ENCODE peak calls at places on chromosomes 3 and 15, in five cellular contexts. W, K, N, D and C are unnamed samples.

GRCh38 chr3:171977860-171978259 is 61.5 kb upstream of the FNDC3B start:
- DNase-seq in K (no peak), N (no peak), W (peak), D (no peak), C (no peak)

GRCh38 chr15:71218272-71218805 is 103.1 kb downstream of the THSD4 start:
- DNase-seq in W (no peak), N (peak), K (no peak), D (no peak), C (peak)

GRCh38 chr3:173465112-173465511 is 67.6 kb downstream of the NLGN1 start:
- DNase-seq in D (peak), K (no peak), N (peak), W (no peak), C (peak)

GRCh38 chr3:124258057-124258500 is 266.2 kb upstream of the ROPN1 start:
- DNase-seq in W (no peak), K (peak), N (peak), D (no peak), C (no peak)

GRCh38 chr3:138974467-138974866 is 27.4 kb downstream of the FOXL2NB start:
- DNase-seq in K (no peak), D (peak), N (no peak), W (no peak), C (peak)

GRCh38 chr15:62083168-62084154 is 16.7 kb downstream of the C2CD4A start:
- DNase-seq in D (no peak), N (no peak), K (no peak), W (no peak), C (no peak)

GRCh38 chr3:113186566-113186965 is 24.8 kb upstream of the BOC start:
- DNase-seq in D (no peak), N (no peak), W (no peak), K (no peak), C (no peak)

GRCh38 chr3:197353867-197354180 is 55.4 kb upstream of the DLG1 start:
- DNase-seq in W (no peak), K (no peak), N (peak), D (no peak), C (peak)

GRCh38 chr3:164049836-164050235 is 1028.5 kb downstream of the SI start:
- DNase-seq in D (no peak), K (no peak), N (no peak), W (no peak), C (no peak)

GRCh38 chr3:53082736-53083135 is 36.9 kb upstream of the SFMBT1 start:
- DNase-seq in K (no peak), D (no peak), W (no peak), N (no peak), C (no peak)

GRCh38 chr3:32303051-32303786 is 64.7 kb downstream of the CMTM8 start:
- DNase-seq in N (peak), W (no peak), K (no peak), D (no peak), C (peak)

GRCh38 chr15:39887211-39887610 is 32.9 kb downstream of the GPR176 start:
- DNase-seq in W (no peak), N (no peak), K (no peak), D (no peak), C (no peak)

GRCh38 chr3:57227930-57228733 is 603 bp downstream of the APPL1 start:
- DNase-seq in W (no peak), D (peak), K (peak), N (peak), C (peak)

GRCh38 chr15:52337198-52337853 is 41.7 kb upstream of the MYO5C start:
- DNase-seq in D (peak), K (no peak), N (peak), W (no peak), C (peak)

GRCh38 chr3:52291508-52292181 is 4.0 kb downstream of the GLYCTK start:
- DNase-seq in W (no peak), D (peak), N (no peak), K (peak), C (peak)

GRCh38 chr15:52255935-52256334 is 39.7 kb downstream of the MYO5C start:
- DNase-seq in K (no peak), W (no peak), D (no peak), N (no peak), C (no peak)

GRCh38 chr15:48486228-48486627 is 155.0 kb downstream of the DUT start:
- DNase-seq in K (no peak), W (no peak), N (no peak), D (no peak), C (peak)

GRCh38 chr3:8371955-8372600 is 129.5 kb upstream of the LMCD1 start:
- DNase-seq in N (peak), K (no peak), D (no peak), W (no peak), C (no peak)

GRCh38 chr3:113431811-113432210 is 9.5 kb downstream of the CFAP44 start:
- DNase-seq in D (no peak), N (peak), W (no peak), K (no peak), C (no peak)

GRCh38 chr3:38655708-38656300 is 6.3 kb upstream of the SCN5A start:
- DNase-seq in W (no peak), D (peak), K (no peak), N (peak), C (peak)

GRCh38 chr15:48925714-48926223 is 38.0 kb downstream of the SHC4 start:
- DNase-seq in K (no peak), D (peak), N (peak), W (peak), C (peak)

GRCh38 chr3:72458365-72458764 is 389.9 kb downstream of the SHQ1 start:
- DNase-seq in K (no peak), D (peak), N (no peak), W (no peak), C (no peak)

GRCh38 chr3:100165926-100166550 is 51.7 kb upstream of the FILIP1L start:
- DNase-seq in D (no peak), N (no peak), K (no peak), W (no peak), C (no peak)

GRCh38 chr15:73912030-73912596 is 14.1 kb upstream of the LOXL1 start:
- DNase-seq in K (no peak), D (no peak), W (no peak), N (no peak), C (no peak)

GRCh38 chr15:100771745-100772144 is 107.9 kb upstream of the ALDH1A3 start:
- DNase-seq in N (no peak), K (no peak), W (no peak), D (no peak), C (no peak)

GRCh38 chr3:48057521-48057920 is 41.3 kb upstream of the MAP4 start:
- DNase-seq in N (no peak), W (no peak), D (no peak), K (no peak), C (peak)

GRCh38 chr3:179037361-179037760 is 34.2 kb downstream of the ZMAT3 start:
- DNase-seq in K (no peak), D (no peak), N (peak), W (no peak), C (peak)

GRCh38 chr15:96042734-96043224 is 287.7 kb upstream of the NR2F2 start:
- DNase-seq in N (no peak), D (no peak), K (no peak), W (peak), C (peak)

GRCh38 chr15:64237677-64238076 is 74.9 kb upstream of the PPIB start:
- DNase-seq in W (no peak), D (no peak), K (no peak), N (no peak), C (no peak)

GRCh38 chr3:182465301-182466185 is 327.8 kb upstream of the ATP11B start:
- DNase-seq in D (peak), N (no peak), K (no peak), W (no peak), C (no peak)

GRCh38 chr3:112775011-112775742 is 71.5 kb downstream of the CD200R1L start:
- DNase-seq in D (peak), N (peak), W (no peak), K (no peak), C (peak)

GRCh38 chr3:111112913-111113312 is 41.3 kb downstream of the NECTIN3 start:
- DNase-seq in W (no peak), D (no peak), N (peak), K (no peak), C (peak)

GRCh38 chr3:111103807-111104206 is 32.2 kb downstream of the NECTIN3 start:
- DNase-seq in K (no peak), D (peak), W (no peak), N (no peak), C (no peak)

GRCh38 chr3:111106993-111107392 is 35.4 kb downstream of the NECTIN3 start:
- DNase-seq in D (peak), W (no peak), N (peak), K (no peak), C (no peak)
- H3K4me3 ChIP-seq in D (no peak), W (no peak), N (no peak), K (no peak), C (no peak)

GRCh38 chr3:128407247-128407646 is 59.4 kb downstream of the DNAJB8 start:
- DNase-seq in K (no peak), N (no peak), W (no peak), D (no peak), C (no peak)

GRCh38 chr3:128407986-128408692 is 58.6 kb downstream of the DNAJB8 start:
- DNase-seq in W (no peak), N (no peak), D (no peak), K (no peak), C (no peak)

GRCh38 chr3:128410669-128411573 is 55.8 kb downstream of the DNAJB8 start:
- DNase-seq in K (no peak), W (no peak), N (no peak), D (no peak), C (no peak)

GRCh38 chr3:128409621-128410581 is 56.8 kb downstream of the DNAJB8 start:
- DNase-seq in N (no peak), K (no peak), W (no peak), D (no peak), C (no peak)

GRCh38 chr3:128408693-128409620 is 57.7 kb downstream of the DNAJB8 start:
- DNase-seq in D (no peak), W (no peak), N (peak), K (no peak), C (no peak)
- TF ChIP-seq CTCF in D (peak), W (no peak), N (no peak), K (no peak), C (no peak)

GRCh38 chr15:90885432-90886290 is 1.4 kb downstream of the FES start:
- DNase-seq in K (peak), W (peak), N (peak), D (peak), C (peak)

GRCh38 chr15:90883971-90884718 is at the start of gene FES:
- DNase-seq in W (peak), N (peak), K (peak), D (no peak), C (peak)

GRCh38 chr15:90886291-90886614 is 1.9 kb downstream of the FES start:
- DNase-seq in K (no peak), W (no peak), D (no peak), N (no peak), C (no peak)

GRCh38 chr15:90883526-90883931 is 775 bp upstream of the FES start:
- DNase-seq in K (no peak), N (no peak), D (no peak), W (no peak), C (peak)

DNA sequence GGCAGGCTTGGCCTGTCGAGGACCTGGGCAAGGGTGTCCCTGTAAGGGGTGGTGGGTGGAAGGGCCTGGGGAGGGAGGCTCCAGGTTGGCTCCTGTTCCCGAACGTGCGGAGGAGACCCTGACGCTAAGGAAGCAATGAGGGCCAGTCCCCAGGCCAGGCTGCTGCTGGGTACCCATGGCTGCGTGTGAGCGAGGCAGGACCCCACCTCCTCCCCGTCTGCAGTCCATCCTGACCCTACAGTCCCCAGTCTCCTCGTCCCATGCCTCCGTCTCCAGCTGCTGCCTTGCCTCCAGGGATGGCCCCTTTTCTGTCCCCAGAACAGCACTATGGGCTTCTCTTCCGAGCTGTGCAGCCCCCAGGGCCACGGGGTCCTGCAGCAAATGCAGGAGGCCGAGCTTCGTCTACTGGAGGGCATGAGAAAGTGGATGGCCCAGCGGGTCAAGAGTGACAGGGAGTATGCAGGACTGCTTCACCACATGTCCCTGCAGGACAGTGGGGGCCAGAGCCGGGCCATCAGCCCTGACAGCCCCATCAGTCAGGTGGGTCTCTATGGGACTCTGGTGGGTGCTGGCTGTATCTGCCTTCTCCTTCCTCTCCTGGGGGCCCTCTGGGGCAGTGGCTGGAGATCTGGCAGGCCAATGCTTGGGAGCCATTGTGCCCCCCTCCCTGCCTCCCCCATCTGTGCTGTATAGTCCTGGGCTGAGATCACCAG is 571 bp downstream of the FES start:
- DNase-seq in W (no peak), D (no peak), K (peak), N (no peak), C (no peak)
- H3K4me3 ChIP-seq in W (peak), D (no peak), K (peak), N (peak), C (peak)

GRCh38 chr15:32888221-32888761 is 170.5 kb downstream of the GREM1 start:
- DNase-seq in W (no peak), D (no peak), K (no peak), N (no peak), C (peak)
- TF ChIP-seq CTCF in W (no peak), D (no peak), K (no peak), N (no peak), C (no peak)

GRCh38 chr15:28079313-28079969 is 19.7 kb downstream of the OCA2 start:
- DNase-seq in W (no peak), D (no peak), K (no peak), N (no peak), C (no peak)
- H3K4me3 ChIP-seq in W (no peak), D (no peak), K (no peak), N (no peak), C (no peak)

GRCh38 chr3:11549580-11550140 is 94.1 kb downstream of the VGLL4 start:
- DNase-seq in K (no peak), N (no peak), D (no peak), W (no peak), C (no peak)
- TF ChIP-seq CTCF in K (no peak), N (no peak), D (no peak), W (no peak), C (no peak)

DNA sequence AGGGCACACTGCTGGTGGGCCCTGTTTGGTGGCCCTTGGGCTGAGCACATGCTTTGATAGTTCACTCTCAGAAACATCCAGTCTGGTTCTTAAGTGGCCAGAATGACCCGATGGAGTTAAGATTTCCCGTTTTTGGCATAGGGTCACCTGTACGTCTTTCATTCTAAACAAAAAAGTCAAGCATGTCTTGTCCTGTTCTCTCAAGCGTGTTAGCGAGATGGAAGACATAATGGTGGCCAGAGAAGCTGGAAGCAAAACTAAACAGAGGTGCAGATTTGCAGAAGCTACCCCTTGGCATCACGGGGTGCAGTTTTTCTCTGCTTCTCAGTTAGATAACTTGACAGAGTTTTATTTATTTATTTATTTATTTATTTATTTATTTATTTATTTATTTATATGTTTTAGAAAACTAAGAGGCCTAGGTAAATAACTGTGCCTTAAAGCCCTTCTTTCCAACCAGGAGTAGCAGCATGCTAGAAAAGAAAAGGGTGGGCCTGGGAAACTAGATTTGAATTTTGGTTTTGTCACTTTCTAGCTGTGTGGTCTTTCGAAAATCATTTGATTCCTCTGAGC is 63.0 kb downstream of the ST6GAL1 start:
- DNase-seq in K (no peak), D (no peak), N (no peak), W (no peak), C (no peak)
- H3K4me3 ChIP-seq in K (no peak), D (no peak), N (no peak), W (no peak), C (no peak)